ENCODE peak calls at places on chromosomes 13 and 19, in seven cellular contexts. V is kidney epithelial cell, K is K562, T is GM23338, H is psoas muscle, I is epithelial cell of esophagus, D is PC-3. Y is an unnamed sample.

GRCh38 chr13:51370811-51371210 is 31.3 kb downstream of the SERPINE3 start:
- DNase-seq in V (no peak), K (no peak), T (no peak), H (no peak), I (no peak), D (no peak), Y (no peak)

GRCh38 chr13:30776661-30777060 is 41.3 kb downstream of the ALOX5AP start:
- DNase-seq in V (no peak), K (no peak), T (no peak), H (no peak), I (no peak), D (no peak), Y (no peak)

GRCh38 chr13:95301947-95302386 is 716 bp upstream of the ABCC4 start:
- DNase-seq in V (no peak), K (peak; percentile 31), T (peak; percentile 75), H (no peak), I (no peak), D (no peak), Y (peak; percentile 51)

GRCh38 chr13:37225414-37226047 is 120.1 kb upstream of the CSNK1A1L start:
- DNase-seq in V (no peak), K (no peak), T (no peak), H (no peak), I (peak; percentile 75), D (no peak), Y (no peak)

GRCh38 chr13:57640582-57640981 is 9.0 kb downstream of the PCDH17 start:
- DNase-seq in V (no peak), K (no peak), T (no peak), H (no peak), I (no peak), D (no peak), Y (no peak)

GRCh38 chr19:58021541-58022282 is 12.1 kb upstream of the ZSCAN1 start:
- DNase-seq in V (no peak), K (peak; percentile 62), T (peak; percentile 98), H (no peak), I (peak; percentile 22), D (no peak), Y (peak; percentile 81)

GRCh38 chr19:7852851-7853759 is 21.1 kb downstream of the PRR36 start:
- DNase-seq in V (no peak), K (peak; percentile 96), T (peak; percentile 97), H (peak; percentile 79), I (peak; percentile 81), D (peak; percentile 86), Y (peak; percentile 85)

GRCh38 chr13:70505809-70506208 is 397.6 kb upstream of the KLHL1 start:
- DNase-seq in V (no peak), K (no peak), T (peak; percentile 11), H (no peak), I (peak; percentile 74), D (no peak), Y (no peak)

GRCh38 chr13:22061371-22061805 is 390.5 kb downstream of the FGF9 start:
- DNase-seq in V (no peak), K (no peak), T (peak; percentile 30), H (no peak), I (no peak), D (no peak), Y (peak; percentile 76)

DNA sequence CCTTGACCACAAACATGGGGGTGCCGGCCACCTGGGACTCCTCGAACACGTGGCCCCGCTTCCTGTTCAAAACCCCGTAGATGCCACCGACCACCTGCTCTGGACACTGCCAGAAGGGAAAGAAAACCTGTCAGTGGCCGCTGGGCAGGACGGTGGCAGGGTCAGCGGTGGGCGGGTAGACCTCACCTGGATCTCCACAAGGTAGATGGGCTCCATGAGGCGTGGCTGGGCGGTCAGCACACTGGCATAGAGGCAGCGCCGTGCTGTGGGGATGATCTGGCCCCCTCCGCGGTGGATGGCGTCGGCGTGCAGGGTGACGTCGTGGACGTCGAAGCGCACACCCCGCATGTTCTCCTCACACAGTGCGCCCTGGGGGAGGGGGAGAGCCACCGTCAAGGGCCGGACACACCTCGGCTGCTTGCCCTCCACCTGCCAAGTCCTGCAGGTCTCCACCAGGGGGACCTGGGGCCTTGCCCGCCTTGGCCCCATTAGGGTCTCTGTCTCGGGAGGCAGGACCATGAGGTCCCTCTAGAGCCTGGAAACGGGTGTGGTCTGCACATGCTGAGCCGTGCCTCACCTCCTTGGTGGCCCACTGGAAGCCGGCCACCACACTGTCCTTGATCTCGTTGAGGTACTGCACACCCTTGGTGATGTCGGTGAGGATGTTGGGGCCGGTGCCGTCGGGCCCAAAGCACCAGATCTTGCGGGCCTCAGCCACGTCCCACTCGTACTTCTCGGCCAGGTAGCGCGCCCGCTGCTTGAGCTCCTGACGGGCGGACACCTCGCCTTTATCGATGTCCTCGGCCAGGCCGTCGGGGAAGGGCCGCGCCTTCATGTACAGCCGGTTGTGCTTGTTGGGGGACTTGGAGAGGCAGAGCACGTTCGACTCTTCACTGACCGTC is 6.6 kb upstream of the DAPK3 start:
- DNase-seq in V (no peak), K (peak; percentile 57), T (peak; percentile 53), H (peak; percentile 65), I (no peak), D (no peak), Y (no peak)
- TF ChIP-seq CTCF in V (peak; percentile 24), K (peak; percentile 24), T (peak; percentile 24), H (peak; percentile 18), I (no peak), D (no peak), Y (no peak)

DNA sequence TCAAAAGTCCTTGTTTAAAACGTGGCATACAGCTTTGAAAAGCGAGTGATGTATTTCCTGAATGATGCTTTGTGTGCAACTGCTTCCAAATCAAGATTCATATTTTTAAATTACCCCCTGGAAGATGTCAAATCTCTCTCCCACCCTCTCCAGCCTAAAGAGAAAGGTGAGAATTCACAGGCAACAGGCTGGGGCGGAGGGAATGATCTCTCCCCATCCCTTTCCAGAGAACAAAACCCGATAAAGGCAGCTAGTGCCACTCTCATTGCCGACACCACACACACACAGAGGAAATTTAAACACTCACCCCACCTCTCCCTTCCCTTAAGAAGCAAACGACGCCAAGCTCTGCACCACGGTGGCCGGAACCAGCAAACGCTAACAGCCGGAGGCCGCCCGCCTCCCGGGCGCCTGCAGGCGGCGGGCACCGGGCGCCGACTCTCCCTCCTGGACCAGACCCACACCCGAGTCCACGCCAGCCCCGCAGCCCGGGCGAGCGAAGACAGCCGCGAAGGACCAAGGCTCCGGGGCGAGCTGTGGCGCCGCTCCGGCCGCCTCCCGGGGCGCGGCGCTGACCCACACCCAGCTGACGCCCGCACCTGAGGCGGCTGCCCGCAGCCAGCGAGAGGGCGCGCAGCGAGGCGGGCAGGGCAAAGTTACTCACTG is 485 bp downstream of the LNX2 start:
- DNase-seq in V (no peak), K (no peak), T (peak; percentile 43), H (peak; percentile 78), I (no peak), D (peak; percentile 29), Y (peak; percentile 52)
- TF ChIP-seq CTCF in V (peak; percentile 7), K (no peak), T (no peak), H (peak; percentile 37), I (no peak), D (peak; percentile 18), Y (peak; percentile 42)

GRCh38 chr19:11986754-11987153 is 21.9 kb downstream of the ZNF763 start:
- DNase-seq in V (no peak), K (no peak), T (peak; percentile 30), H (no peak), I (no peak), D (no peak), Y (no peak)

GRCh38 chr19:11982526-11982925 is 17.7 kb downstream of the ZNF763 start:
- DNase-seq in V (no peak), K (no peak), T (no peak), H (no peak), I (peak; percentile 73), D (peak; percentile 61), Y (no peak)

GRCh38 chr19:11984986-11985385 is 20.1 kb downstream of the ZNF763 start:
- DNase-seq in V (no peak), K (peak; percentile 13), T (peak; percentile 94), H (no peak), I (no peak), D (no peak), Y (peak; percentile 56)

GRCh38 chr19:11989112-11989456 is 24.2 kb downstream of the ZNF763 start:
- DNase-seq in V (no peak), K (no peak), T (no peak), H (no peak), I (no peak), D (no peak), Y (no peak)

GRCh38 chr19:11987405-11988231 is 22.8 kb downstream of the ZNF763 start:
- DNase-seq in V (peak; percentile 71), K (peak; percentile 79), T (peak; percentile 99), H (peak; percentile 97), I (peak; percentile 95), D (peak; percentile 98), Y (peak; percentile 99)
- TF ChIP-seq CTCF in V (no peak), K (no peak), T (no peak), H (no peak), I (no peak), D (no peak), Y (no peak)

GRCh38 chr13:102729560-102730275 is 34.9 kb upstream of the METTL21C start:
- DNase-seq in V (no peak), K (no peak), T (peak; percentile 17), H (no peak), I (peak; percentile 89), D (peak; percentile 74), Y (no peak)

GRCh38 chr13:102721800-102722231 is 27.0 kb upstream of the METTL21C start:
- DNase-seq in V (no peak), K (no peak), T (no peak), H (peak; percentile 70), I (peak; percentile 19), D (no peak), Y (no peak)

GRCh38 chr13:102724923-102725322 is 30.1 kb upstream of the METTL21C start:
- DNase-seq in V (no peak), K (no peak), T (no peak), H (no peak), I (peak; percentile 96), D (peak; percentile 56), Y (no peak)

DNA sequence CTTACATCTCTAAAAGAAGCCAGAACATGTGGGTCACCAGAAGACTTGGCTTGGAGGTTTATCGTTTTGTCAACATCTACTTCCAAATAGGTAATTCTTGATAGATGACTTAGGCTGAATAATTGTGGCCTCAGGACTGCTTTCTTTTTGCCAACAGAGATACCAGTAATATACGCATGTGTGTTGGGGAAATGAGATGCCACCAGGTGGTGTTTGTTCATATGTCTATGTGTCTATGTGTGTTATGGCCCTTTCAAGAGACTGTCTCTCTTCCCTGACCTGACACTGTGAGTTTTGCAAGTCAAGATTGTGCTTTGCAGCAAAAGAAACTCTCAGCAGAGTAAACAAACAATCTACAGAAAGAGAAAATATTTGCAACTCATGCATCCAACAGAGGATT is 31.6 kb upstream of the METTL21C start:
- DNase-seq in V (no peak), K (no peak), T (no peak), H (no peak), I (peak; percentile 51), D (peak; percentile 47), Y (peak; percentile 10)
- TF ChIP-seq CTCF in V (no peak), K (no peak), T (no peak), H (no peak), I (peak; percentile 32), D (peak; percentile 38), Y (no peak)